ENCODE peak calls at places on chromosomes 12 and 14, in seven cellular contexts. N is endothelial cell, S is neural progenitor cell, F is epithelial cell of esophagus, X is neural crest cell, C is Calu3, M is cardiac fibroblast. V is an unnamed sample.
A peak's percentile ranks its signal among the peaks of the same experiment; 100 is the strongest.

GRCh38 chr12:114976959-114977358 is 293.0 kb upstream of the TBX3 start:
- DNase-seq in M (no peak), S (no peak), F (peak; percentile 47), N (no peak), C (no peak), X (no peak), V (peak; percentile 43)

GRCh38 chr12:68791897-68792481 is 16.0 kb upstream of the MDM2 start:
- DNase-seq in N (no peak), S (no peak), F (no peak), M (no peak), C (no peak), X (no peak), V (no peak)

GRCh38 chr12:123397400-123397799 is 13.5 kb downstream of the KMT5A start:
- DNase-seq in M (no peak), N (no peak), F (no peak), X (no peak), S (no peak), C (no peak), V (no peak)

GRCh38 chr12:72024613-72025012 is 86.0 kb downstream of the TPH2 start:
- DNase-seq in F (peak; percentile 8), M (no peak), X (no peak), S (no peak), C (no peak), N (no peak), V (no peak)

GRCh38 chr14:106605548-106606448 is 1079.4 kb downstream of the TMEM121 start:
- DNase-seq in X (no peak), M (no peak), S (no peak), F (no peak), N (no peak), C (peak; percentile 53), V (no peak)

GRCh38 chr12:84874825-84875139 is 37.8 kb downstream of the SLC6A15 start:
- DNase-seq in S (no peak), F (no peak), N (no peak), M (no peak), C (no peak), X (no peak), V (no peak)

GRCh38 chr14:51337520-51337919 is 97.5 kb downstream of the TMX1 start:
- DNase-seq in C (no peak), M (no peak), F (peak; percentile 92), S (no peak), X (no peak), N (no peak), V (peak; percentile 86)

GRCh38 chr14:56846970-56847928 is 37.0 kb upstream of the OTX2 start:
- DNase-seq in C (no peak), X (no peak), F (no peak), M (no peak), S (no peak), N (no peak), V (no peak)

GRCh38 chr14:51430079-51430478 is 190.0 kb downstream of the TMX1 start:
- DNase-seq in C (no peak), F (no peak), X (no peak), M (no peak), N (no peak), S (no peak), V (no peak)

GRCh38 chr12:95959107-95959506 is 16.0 kb downstream of the AMDHD1 start:
- DNase-seq in F (no peak), X (no peak), C (peak; percentile 6), N (no peak), S (peak; percentile 35), M (peak; percentile 16), V (no peak)

GRCh38 chr14:33979613-33980276 is 28.9 kb upstream of the EGLN3 start:
- DNase-seq in X (no peak), C (no peak), F (no peak), N (no peak), M (no peak), S (no peak), V (no peak)

GRCh38 chr14:103526247-103526913 is 2.6 kb upstream of the TRMT61A start:
- DNase-seq in C (no peak), X (no peak), N (no peak), S (no peak), F (no peak), M (no peak), V (no peak)

GRCh38 chr12:28512876-28513275 is 322.6 kb downstream of the CCDC91 start:
- DNase-seq in C (no peak), N (no peak), F (no peak), M (no peak), S (no peak), X (no peak), V (no peak)

GRCh38 chr14:99961826-99962518 is 103.2 kb upstream of the EVL start:
- DNase-seq in N (no peak), C (no peak), M (no peak), S (peak; percentile 32), F (no peak), X (no peak), V (no peak)

GRCh38 chr14:72810201-72810600 is 83.7 kb downstream of the DPF3 start:
- DNase-seq in S (no peak), F (peak; percentile 40), M (no peak), N (no peak), C (no peak), X (no peak), V (peak; percentile 5)

GRCh38 chr14:67332468-67332867 is 27.1 kb downstream of the ATP6V1D start:
- DNase-seq in N (no peak), M (no peak), S (no peak), X (no peak), C (no peak), F (no peak), V (no peak)

GRCh38 chr12:115798309-115798917 is 479.1 kb downstream of the MED13L start:
- DNase-seq in M (no peak), N (no peak), X (no peak), S (no peak), C (no peak), F (no peak), V (no peak)

GRCh38 chr12:130737731-130738130 is 21.6 kb upstream of the RIMBP2 start:
- DNase-seq in F (no peak), C (no peak), N (no peak), S (no peak), X (no peak), M (no peak), V (no peak)

GRCh38 chr14:92589213-92589852 is 75.8 kb downstream of the RIN3 start:
- DNase-seq in F (peak; percentile 62), S (peak; percentile 45), M (peak; percentile 51), N (no peak), C (no peak), X (no peak), V (peak; percentile 29)

GRCh38 chr14:70698288-70698687 is 56.6 kb downstream of the TTC9 start:
- DNase-seq in S (no peak), N (no peak), C (peak; percentile 31), M (peak; percentile 22), X (no peak), F (peak; percentile 74), V (peak; percentile 76)

GRCh38 chr14:97109234-97109633 is 312.1 kb downstream of the VRK1 start:
- DNase-seq in X (no peak), M (no peak), N (no peak), S (no peak), F (no peak), C (no peak), V (no peak)

GRCh38 chr12:72271741-72272661 is at the start of gene TRHDE:
- DNase-seq in F (peak; percentile 38), S (peak; percentile 83), N (peak; percentile 46), X (peak; percentile 36), C (peak; percentile 73), M (peak; percentile 29), V (no peak)

DNA sequence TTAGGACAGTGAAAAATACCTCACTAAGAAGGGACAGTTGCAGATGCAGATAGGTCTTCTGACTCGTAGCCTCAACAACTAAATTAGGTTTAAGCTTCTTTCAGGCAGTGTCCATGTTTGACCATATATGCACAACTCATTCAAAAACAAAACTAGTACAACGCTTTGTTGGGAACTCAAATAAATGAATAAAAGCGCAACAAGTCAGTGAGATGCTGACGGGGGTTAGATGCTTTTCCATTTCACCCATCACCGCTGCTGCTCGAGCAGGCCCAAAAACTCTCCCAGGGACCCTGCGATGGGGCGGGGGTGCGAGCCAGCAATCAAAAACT is 625 bp downstream of the RPAP3 start:
- DNase-seq in S (no peak), C (no peak), M (no peak), F (no peak), N (no peak), X (no peak), V (no peak)
- TF ChIP-seq CTCF in S (no peak), C (no peak), M (no peak), F (no peak), N (no peak), X (no peak), V (no peak)

GRCh38 chr14:105383083-105383730 is 15.1 kb upstream of the TEX22 start:
- DNase-seq in N (no peak), M (no peak), S (no peak), X (no peak), F (no peak), C (no peak), V (no peak)
- TF ChIP-seq CTCF in N (no peak), M (no peak), S (no peak), X (no peak), F (no peak), C (no peak), V (no peak)

GRCh38 chr12:3679831-3680230 is 73.1 kb downstream of the CRACR2A start:
- DNase-seq in M (no peak), C (no peak), F (no peak), S (no peak), N (no peak), X (no peak), V (no peak)

GRCh38 chr12:3673960-3674708 is 78.8 kb downstream of the CRACR2A start:
- DNase-seq in X (no peak), C (no peak), M (no peak), S (no peak), N (no peak), F (no peak), V (no peak)

GRCh38 chr12:3681595-3681921 is 71.4 kb downstream of the CRACR2A start:
- DNase-seq in N (no peak), F (no peak), M (no peak), S (no peak), X (no peak), C (no peak), V (no peak)

GRCh38 chr12:3680919-3681594 is 71.9 kb downstream of the CRACR2A start:
- DNase-seq in F (peak; percentile 39), X (no peak), M (peak; percentile 65), C (peak; percentile 38), N (no peak), S (peak; percentile 53), V (peak; percentile 23)

GRCh38 chr12:3677609-3678008 is 75.3 kb downstream of the CRACR2A start:
- DNase-seq in S (no peak), F (no peak), C (no peak), N (no peak), M (no peak), X (no peak), V (no peak)
- TF ChIP-seq CTCF in S (no peak), F (no peak), C (no peak), N (no peak), M (no peak), X (no peak), V (no peak)

DNA sequence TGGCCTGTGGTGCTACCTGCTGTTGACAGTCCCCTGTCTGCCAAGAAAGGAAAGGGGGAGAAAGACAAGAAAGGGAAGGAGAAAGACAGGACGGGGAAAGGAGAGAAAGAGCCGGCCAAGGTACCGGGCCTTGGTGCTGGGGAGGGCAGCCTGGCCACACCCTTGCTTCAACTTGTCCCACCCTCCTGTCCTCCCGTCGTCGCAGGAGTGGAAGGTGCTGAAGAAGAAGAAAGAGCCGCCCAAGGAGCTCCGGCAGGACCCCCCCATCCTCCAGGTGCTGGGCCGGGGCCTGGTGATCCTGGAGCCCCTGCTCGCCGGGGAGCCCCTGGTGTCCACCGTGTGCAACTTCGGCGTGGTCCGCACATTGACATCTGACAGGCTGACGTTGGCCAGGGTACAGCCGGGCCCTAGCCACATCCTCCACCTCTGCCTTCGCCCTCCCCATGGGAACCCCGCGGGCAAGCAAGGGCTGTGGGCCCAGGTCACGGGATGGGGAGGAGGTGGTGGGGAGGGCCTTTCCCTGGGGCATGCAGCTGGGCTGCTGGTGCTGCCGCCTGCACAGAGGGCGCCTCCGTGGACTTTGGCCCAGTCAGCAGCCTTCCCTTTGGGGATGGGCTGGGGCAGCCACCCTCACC is 2.9 kb upstream of the B3GNT4 start:
- DNase-seq in N (peak; percentile 40), S (peak; percentile 49), C (no peak), M (no peak), X (no peak), F (no peak), V (no peak)
- TF ChIP-seq CTCF in N (peak; percentile 31), S (peak; percentile 32), C (no peak), M (no peak), X (peak; percentile 22), F (no peak), V (no peak)

V was measured in bronchial epithelial cell.